ENCODE peak calls at places on chromosomes 4 and X, in six cellular contexts. One of them, this sample, is unnamed. For H3K9me3, the result is how much of the 10 kb centered on the place peaks cover.

GRCh38 chrX:7316887-7317286 is 168.9 kb upstream of the PUDP start:
- DNase-seq in CD4-positive, alpha-beta memory T cell: no peak
- DNase-seq in tibial artery: no peak
- DNase-seq in lung: no peak
- DNase-seq in tibial nerve: no peak
- DNase-seq in right lobe of liver: no peak
- DNase-seq in this sample: no peak

GRCh38 chrX:80747832-80748231 is 61.8 kb downstream of the BRWD3 start:
- DNase-seq in CD4-positive, alpha-beta memory T cell: no peak
- DNase-seq in tibial artery: no peak
- DNase-seq in lung: no peak
- DNase-seq in tibial nerve: no peak
- DNase-seq in right lobe of liver: no peak
- DNase-seq in this sample: no peak

GRCh38 chrX:42746606-42747005 is 31.4 kb downstream of the PPP1R2C start:
- DNase-seq in CD4-positive, alpha-beta memory T cell: no peak
- DNase-seq in tibial artery: no peak
- DNase-seq in lung: no peak
- DNase-seq in tibial nerve: no peak
- DNase-seq in right lobe of liver: no peak
- DNase-seq in this sample: no peak

GRCh38 chr4:55543858-55544257 is 2.9 kb downstream of the CLOCK start:
- DNase-seq in CD4-positive, alpha-beta memory T cell: no peak
- DNase-seq in tibial artery: no peak
- DNase-seq in lung: no peak
- DNase-seq in tibial nerve: no peak
- DNase-seq in right lobe of liver: no peak
- DNase-seq in this sample: no peak

GRCh38 chr4:147480502-147480890 is 401 bp upstream of the EDNRA start:
- DNase-seq in CD4-positive, alpha-beta memory T cell: no peak
- DNase-seq in tibial artery: peak
- DNase-seq in lung: no peak
- DNase-seq in tibial nerve: no peak
- DNase-seq in right lobe of liver: no peak
- DNase-seq in this sample: no peak

GRCh38 chrX:47169726-47170515 is 23.7 kb upstream of the UBA1 start:
- DNase-seq in CD4-positive, alpha-beta memory T cell: no peak
- DNase-seq in tibial artery: no peak
- DNase-seq in lung: no peak
- DNase-seq in tibial nerve: no peak
- DNase-seq in right lobe of liver: no peak
- DNase-seq in this sample: no peak

GRCh38 chr4:65416875-65417274 is 253.4 kb downstream of the EPHA5 start:
- DNase-seq in CD4-positive, alpha-beta memory T cell: no peak
- DNase-seq in tibial artery: no peak
- DNase-seq in lung: no peak
- DNase-seq in tibial nerve: no peak
- DNase-seq in right lobe of liver: peak
- DNase-seq in this sample: no peak

GRCh38 chr4:6621556-6621927 is 18.9 kb upstream of the MRFAP1 start:
- DNase-seq in CD4-positive, alpha-beta memory T cell: no peak
- DNase-seq in tibial artery: no peak
- DNase-seq in lung: no peak
- DNase-seq in tibial nerve: no peak
- DNase-seq in right lobe of liver: no peak
- DNase-seq in this sample: no peak

DNA sequence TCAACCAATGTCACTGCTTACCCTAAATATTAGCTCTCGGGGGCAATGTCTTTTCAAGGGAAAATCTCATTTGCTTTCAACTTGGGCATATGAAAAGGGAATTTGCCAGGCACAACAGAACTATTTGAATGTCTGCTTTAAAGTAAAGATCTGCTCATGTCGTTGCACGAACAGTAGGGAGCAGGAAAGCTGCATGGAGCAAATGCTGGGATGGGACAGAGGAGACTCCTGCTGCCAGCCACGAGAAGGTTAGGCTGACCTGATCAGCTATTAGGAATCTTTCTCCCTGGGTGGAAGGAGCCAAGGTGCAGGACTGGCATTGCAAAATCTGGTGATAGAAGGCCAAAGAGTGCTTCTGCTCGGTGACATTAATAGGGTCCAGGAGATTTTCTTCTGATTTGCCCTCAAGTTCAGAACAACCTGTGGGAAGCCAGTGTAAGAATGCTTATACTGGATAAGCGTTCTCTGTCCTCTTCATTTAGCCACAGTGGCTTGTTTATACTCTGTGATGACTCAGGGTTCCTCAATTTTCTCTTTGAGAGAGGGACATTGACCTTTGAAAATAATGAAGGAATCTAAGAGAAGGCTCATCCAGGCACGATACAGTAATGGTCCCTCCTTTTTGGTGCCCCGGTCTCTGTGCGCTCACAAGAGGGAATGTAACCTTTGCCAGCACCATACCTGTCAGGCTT is 22.9 kb downstream of the FHL1 start:
- DNase-seq in CD4-positive, alpha-beta memory T cell: no peak
- DNase-seq in tibial artery: no peak
- DNase-seq in lung: no peak
- DNase-seq in tibial nerve: no peak
- DNase-seq in right lobe of liver: peak
- DNase-seq in this sample: no peak
- H3K4me3 ChIP-seq in CD4-positive, alpha-beta memory T cell: no peak
- H3K4me3 ChIP-seq in tibial artery: peak
- H3K4me3 ChIP-seq in lung: no peak
- H3K4me3 ChIP-seq in tibial nerve: no peak
- H3K4me3 ChIP-seq in right lobe of liver: no peak
- H3K4me3 ChIP-seq in this sample: no peak

GRCh38 chr4:24970191-24970590 is 57.3 kb upstream of the CCDC149 start:
- DNase-seq in CD4-positive, alpha-beta memory T cell: no peak
- DNase-seq in tibial artery: no peak
- DNase-seq in lung: no peak
- DNase-seq in tibial nerve: no peak
- DNase-seq in right lobe of liver: no peak
- DNase-seq in this sample: no peak
- H3K9me3 ChIP-seq in CD4-positive, alpha-beta memory T cell: under half
- H3K9me3 ChIP-seq in tibial artery: under half
- H3K9me3 ChIP-seq in lung: under half
- H3K9me3 ChIP-seq in tibial nerve: under half
- H3K9me3 ChIP-seq in right lobe of liver: under half
- H3K9me3 ChIP-seq in this sample: under half

GRCh38 chr4:190014771-190015537 is 12.1 kb downstream of the FRG2 start:
- DNase-seq in CD4-positive, alpha-beta memory T cell: no peak
- DNase-seq in tibial artery: no peak
- DNase-seq in lung: no peak
- DNase-seq in tibial nerve: no peak
- DNase-seq in right lobe of liver: no peak
- DNase-seq in this sample: no peak
- H3K4me3 ChIP-seq in CD4-positive, alpha-beta memory T cell: no peak
- H3K4me3 ChIP-seq in tibial artery: peak
- H3K4me3 ChIP-seq in lung: no peak
- H3K4me3 ChIP-seq in tibial nerve: no peak
- H3K4me3 ChIP-seq in right lobe of liver: no peak
- H3K4me3 ChIP-seq in this sample: no peak

DNA sequence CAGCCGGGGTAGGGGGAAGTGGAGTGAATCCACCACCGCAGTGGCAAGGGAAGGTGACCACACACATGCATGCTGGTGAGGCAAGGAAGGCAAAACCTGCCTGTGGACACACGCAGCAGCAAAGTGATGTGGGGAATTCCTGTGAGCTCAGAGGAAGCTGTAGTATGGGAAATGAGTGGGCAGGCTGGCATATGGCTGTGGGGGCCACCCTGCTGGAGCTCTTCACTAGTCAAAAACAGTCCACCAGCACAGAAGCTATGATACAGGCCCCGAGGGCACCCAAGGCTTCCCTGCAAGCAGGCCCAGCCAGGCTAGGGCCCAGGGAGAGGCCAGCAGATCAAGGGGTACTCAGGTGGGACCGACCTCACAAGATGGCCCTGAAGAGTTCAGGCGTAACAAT is 239.1 kb downstream of the CHM start:
- DNase-seq in CD4-positive, alpha-beta memory T cell: no peak
- DNase-seq in tibial artery: no peak
- DNase-seq in lung: no peak
- DNase-seq in tibial nerve: no peak
- DNase-seq in right lobe of liver: no peak
- DNase-seq in this sample: no peak
- H3K9me3 ChIP-seq in CD4-positive, alpha-beta memory T cell: under half
- H3K9me3 ChIP-seq in tibial artery: under half
- H3K9me3 ChIP-seq in lung: under half
- H3K9me3 ChIP-seq in tibial nerve: under half
- H3K9me3 ChIP-seq in right lobe of liver: under half
- H3K9me3 ChIP-seq in this sample: under half

GRCh38 chr4:165569031-165569430 is 190.2 kb downstream of the CPE start:
- DNase-seq in CD4-positive, alpha-beta memory T cell: no peak
- DNase-seq in tibial artery: no peak
- DNase-seq in lung: no peak
- DNase-seq in tibial nerve: no peak
- DNase-seq in right lobe of liver: no peak
- DNase-seq in this sample: no peak
- H3K4me3 ChIP-seq in CD4-positive, alpha-beta memory T cell: no peak
- H3K4me3 ChIP-seq in tibial artery: no peak
- H3K4me3 ChIP-seq in lung: no peak
- H3K4me3 ChIP-seq in tibial nerve: no peak
- H3K4me3 ChIP-seq in right lobe of liver: no peak
- H3K4me3 ChIP-seq in this sample: no peak

GRCh38 chrX:55210931-55211677 is 9.0 kb upstream of the PAGE5 start:
- DNase-seq in CD4-positive, alpha-beta memory T cell: no peak
- DNase-seq in tibial artery: no peak
- DNase-seq in lung: no peak
- DNase-seq in tibial nerve: no peak
- DNase-seq in right lobe of liver: no peak
- DNase-seq in this sample: no peak
- H3K9me3 ChIP-seq in CD4-positive, alpha-beta memory T cell: under half
- H3K9me3 ChIP-seq in tibial artery: under half
- H3K9me3 ChIP-seq in lung: under half
- H3K9me3 ChIP-seq in tibial nerve: under half
- H3K9me3 ChIP-seq in right lobe of liver: under half
- H3K9me3 ChIP-seq in this sample: under half